ENCODE peak calls at places on chromosomes 16 and 17, in eight cellular contexts. One of them, this sample, is unnamed.

GRCh38 chr17:38715216-38715943 is 10.3 kb downstream of the MLLT6 start:
- DNase-seq in GM04503: no peak
- DNase-seq in hypothalamus: no peak
- DNase-seq in activated CD8-positive, alpha-beta T cell treated with anti-CD3 and anti-CD28 coated beads, Interleukin-2, amount 10 ng/mL, durations not matched to agents 7 days and 5 days: no peak
- DNase-seq in EL: no peak
- DNase-seq in activated CD4-positive, alpha-beta T cell treated with anti-CD3 and anti-CD28 coated beads for 24 hours: no peak
- DNase-seq in stimulated activated CD4-positive, alpha-beta T cell treated with anti-CD3 and anti-CD28 coated beads, Interleukin-2, amount 100 ng/mL, for 24 hours: no peak
- DNase-seq in GM13976: no peak
- DNase-seq in this sample: no peak

GRCh38 chr17:9817086-9817485 is 4.8 kb downstream of the GSG1L2 start:
- DNase-seq in GM04503: no peak
- DNase-seq in hypothalamus: peak; percentile 13
- DNase-seq in activated CD8-positive, alpha-beta T cell treated with anti-CD3 and anti-CD28 coated beads, Interleukin-2, amount 10 ng/mL, durations not matched to agents 7 days and 5 days: no peak
- DNase-seq in EL: peak; percentile 17
- DNase-seq in activated CD4-positive, alpha-beta T cell treated with anti-CD3 and anti-CD28 coated beads for 24 hours: no peak
- DNase-seq in stimulated activated CD4-positive, alpha-beta T cell treated with anti-CD3 and anti-CD28 coated beads, Interleukin-2, amount 100 ng/mL, for 24 hours: no peak
- DNase-seq in GM13976: no peak
- DNase-seq in this sample: no peak

GRCh38 chr17:42873321-42873720 is 22.3 kb downstream of the AOC3 start:
- DNase-seq in GM04503: no peak
- DNase-seq in hypothalamus: no peak
- DNase-seq in activated CD8-positive, alpha-beta T cell treated with anti-CD3 and anti-CD28 coated beads, Interleukin-2, amount 10 ng/mL, durations not matched to agents 7 days and 5 days: no peak
- DNase-seq in EL: no peak
- DNase-seq in activated CD4-positive, alpha-beta T cell treated with anti-CD3 and anti-CD28 coated beads for 24 hours: no peak
- DNase-seq in stimulated activated CD4-positive, alpha-beta T cell treated with anti-CD3 and anti-CD28 coated beads, Interleukin-2, amount 100 ng/mL, for 24 hours: no peak
- DNase-seq in GM13976: no peak
- DNase-seq in this sample: no peak

GRCh38 chr16:50289950-50290764 is 23.8 kb downstream of the ADCY7 start:
- DNase-seq in GM04503: no peak
- DNase-seq in hypothalamus: no peak
- DNase-seq in activated CD8-positive, alpha-beta T cell treated with anti-CD3 and anti-CD28 coated beads, Interleukin-2, amount 10 ng/mL, durations not matched to agents 7 days and 5 days: no peak
- DNase-seq in EL: no peak
- DNase-seq in activated CD4-positive, alpha-beta T cell treated with anti-CD3 and anti-CD28 coated beads for 24 hours: no peak
- DNase-seq in stimulated activated CD4-positive, alpha-beta T cell treated with anti-CD3 and anti-CD28 coated beads, Interleukin-2, amount 100 ng/mL, for 24 hours: no peak
- DNase-seq in GM13976: no peak
- DNase-seq in this sample: no peak

GRCh38 chr16:23024044-23024443 is 125.2 kb downstream of the USP31 start:
- DNase-seq in GM04503: no peak
- DNase-seq in hypothalamus: no peak
- DNase-seq in activated CD8-positive, alpha-beta T cell treated with anti-CD3 and anti-CD28 coated beads, Interleukin-2, amount 10 ng/mL, durations not matched to agents 7 days and 5 days: no peak
- DNase-seq in EL: no peak
- DNase-seq in activated CD4-positive, alpha-beta T cell treated with anti-CD3 and anti-CD28 coated beads for 24 hours: no peak
- DNase-seq in stimulated activated CD4-positive, alpha-beta T cell treated with anti-CD3 and anti-CD28 coated beads, Interleukin-2, amount 100 ng/mL, for 24 hours: no peak
- DNase-seq in GM13976: no peak
- DNase-seq in this sample: no peak

GRCh38 chr17:41734949-41735313 is 488 bp upstream of the HAP1 start:
- DNase-seq in GM04503: no peak
- DNase-seq in hypothalamus: no peak
- DNase-seq in activated CD8-positive, alpha-beta T cell treated with anti-CD3 and anti-CD28 coated beads, Interleukin-2, amount 10 ng/mL, durations not matched to agents 7 days and 5 days: no peak
- DNase-seq in EL: no peak
- DNase-seq in activated CD4-positive, alpha-beta T cell treated with anti-CD3 and anti-CD28 coated beads for 24 hours: no peak
- DNase-seq in stimulated activated CD4-positive, alpha-beta T cell treated with anti-CD3 and anti-CD28 coated beads, Interleukin-2, amount 100 ng/mL, for 24 hours: no peak
- DNase-seq in GM13976: no peak
- DNase-seq in this sample: no peak

GRCh38 chr16:85994492-85995433 is 95.8 kb downstream of the IRF8 start:
- DNase-seq in GM04503: no peak
- DNase-seq in hypothalamus: no peak
- DNase-seq in activated CD8-positive, alpha-beta T cell treated with anti-CD3 and anti-CD28 coated beads, Interleukin-2, amount 10 ng/mL, durations not matched to agents 7 days and 5 days: no peak
- DNase-seq in EL: no peak
- DNase-seq in activated CD4-positive, alpha-beta T cell treated with anti-CD3 and anti-CD28 coated beads for 24 hours: no peak
- DNase-seq in stimulated activated CD4-positive, alpha-beta T cell treated with anti-CD3 and anti-CD28 coated beads, Interleukin-2, amount 100 ng/mL, for 24 hours: no peak
- DNase-seq in GM13976: peak; percentile 36
- DNase-seq in this sample: no peak

GRCh38 chr17:67718325-67718941 is 697 bp downstream of the NOL11 start:
- DNase-seq in GM04503: peak; percentile 10
- DNase-seq in hypothalamus: no peak
- DNase-seq in activated CD8-positive, alpha-beta T cell treated with anti-CD3 and anti-CD28 coated beads, Interleukin-2, amount 10 ng/mL, durations not matched to agents 7 days and 5 days: no peak
- DNase-seq in EL: peak; percentile 63
- DNase-seq in activated CD4-positive, alpha-beta T cell treated with anti-CD3 and anti-CD28 coated beads for 24 hours: no peak
- DNase-seq in stimulated activated CD4-positive, alpha-beta T cell treated with anti-CD3 and anti-CD28 coated beads, Interleukin-2, amount 100 ng/mL, for 24 hours: peak; percentile 45
- DNase-seq in GM13976: peak; percentile 51
- DNase-seq in this sample: peak; percentile 13

GRCh38 chr17:16304832-16305231 is 48.4 kb downstream of the CENPV start:
- DNase-seq in GM04503: no peak
- DNase-seq in hypothalamus: no peak
- DNase-seq in activated CD8-positive, alpha-beta T cell treated with anti-CD3 and anti-CD28 coated beads, Interleukin-2, amount 10 ng/mL, durations not matched to agents 7 days and 5 days: peak; percentile 37
- DNase-seq in EL: peak; percentile 25
- DNase-seq in activated CD4-positive, alpha-beta T cell treated with anti-CD3 and anti-CD28 coated beads for 24 hours: no peak
- DNase-seq in stimulated activated CD4-positive, alpha-beta T cell treated with anti-CD3 and anti-CD28 coated beads, Interleukin-2, amount 100 ng/mL, for 24 hours: no peak
- DNase-seq in GM13976: no peak
- DNase-seq in this sample: no peak

GRCh38 chr16:28183441-28183840 is 28.3 kb downstream of the XPO6 start:
- DNase-seq in GM04503: no peak
- DNase-seq in hypothalamus: no peak
- DNase-seq in activated CD8-positive, alpha-beta T cell treated with anti-CD3 and anti-CD28 coated beads, Interleukin-2, amount 10 ng/mL, durations not matched to agents 7 days and 5 days: no peak
- DNase-seq in EL: no peak
- DNase-seq in activated CD4-positive, alpha-beta T cell treated with anti-CD3 and anti-CD28 coated beads for 24 hours: no peak
- DNase-seq in stimulated activated CD4-positive, alpha-beta T cell treated with anti-CD3 and anti-CD28 coated beads, Interleukin-2, amount 100 ng/mL, for 24 hours: no peak
- DNase-seq in GM13976: no peak
- DNase-seq in this sample: no peak

GRCh38 chr17:50872710-50873424 is 6.7 kb upstream of the TOB1 start:
- DNase-seq in GM04503: no peak
- DNase-seq in hypothalamus: no peak
- DNase-seq in activated CD8-positive, alpha-beta T cell treated with anti-CD3 and anti-CD28 coated beads, Interleukin-2, amount 10 ng/mL, durations not matched to agents 7 days and 5 days: peak; percentile 53
- DNase-seq in EL: peak; percentile 31
- DNase-seq in activated CD4-positive, alpha-beta T cell treated with anti-CD3 and anti-CD28 coated beads for 24 hours: no peak
- DNase-seq in stimulated activated CD4-positive, alpha-beta T cell treated with anti-CD3 and anti-CD28 coated beads, Interleukin-2, amount 100 ng/mL, for 24 hours: peak; percentile 48
- DNase-seq in GM13976: no peak
- DNase-seq in this sample: peak; percentile 74

GRCh38 chr16:66207139-66207863 is 159.2 kb upstream of the CDH5 start:
- DNase-seq in GM04503: no peak
- DNase-seq in hypothalamus: no peak
- DNase-seq in activated CD8-positive, alpha-beta T cell treated with anti-CD3 and anti-CD28 coated beads, Interleukin-2, amount 10 ng/mL, durations not matched to agents 7 days and 5 days: no peak
- DNase-seq in EL: no peak
- DNase-seq in activated CD4-positive, alpha-beta T cell treated with anti-CD3 and anti-CD28 coated beads for 24 hours: no peak
- DNase-seq in stimulated activated CD4-positive, alpha-beta T cell treated with anti-CD3 and anti-CD28 coated beads, Interleukin-2, amount 100 ng/mL, for 24 hours: no peak
- DNase-seq in GM13976: no peak
- DNase-seq in this sample: no peak

GRCh38 chr17:64502809-64503208 is 3.3 kb downstream of the DDX5 start:
- DNase-seq in GM04503: no peak
- DNase-seq in hypothalamus: no peak
- DNase-seq in activated CD8-positive, alpha-beta T cell treated with anti-CD3 and anti-CD28 coated beads, Interleukin-2, amount 10 ng/mL, durations not matched to agents 7 days and 5 days: no peak
- DNase-seq in EL: no peak
- DNase-seq in activated CD4-positive, alpha-beta T cell treated with anti-CD3 and anti-CD28 coated beads for 24 hours: no peak
- DNase-seq in stimulated activated CD4-positive, alpha-beta T cell treated with anti-CD3 and anti-CD28 coated beads, Interleukin-2, amount 100 ng/mL, for 24 hours: no peak
- DNase-seq in GM13976: no peak
- DNase-seq in this sample: no peak

GRCh38 chr16:23857901-23858300 is 22.1 kb downstream of the PRKCB start:
- DNase-seq in GM04503: no peak
- DNase-seq in hypothalamus: no peak
- DNase-seq in activated CD8-positive, alpha-beta T cell treated with anti-CD3 and anti-CD28 coated beads, Interleukin-2, amount 10 ng/mL, durations not matched to agents 7 days and 5 days: no peak
- DNase-seq in EL: no peak
- DNase-seq in activated CD4-positive, alpha-beta T cell treated with anti-CD3 and anti-CD28 coated beads for 24 hours: no peak
- DNase-seq in stimulated activated CD4-positive, alpha-beta T cell treated with anti-CD3 and anti-CD28 coated beads, Interleukin-2, amount 100 ng/mL, for 24 hours: no peak
- DNase-seq in GM13976: no peak
- DNase-seq in this sample: no peak

GRCh38 chr17:63515426-63515825 is 7.7 kb upstream of the KCNH6 start:
- DNase-seq in GM04503: no peak
- DNase-seq in hypothalamus: no peak
- DNase-seq in activated CD8-positive, alpha-beta T cell treated with anti-CD3 and anti-CD28 coated beads, Interleukin-2, amount 10 ng/mL, durations not matched to agents 7 days and 5 days: no peak
- DNase-seq in EL: no peak
- DNase-seq in activated CD4-positive, alpha-beta T cell treated with anti-CD3 and anti-CD28 coated beads for 24 hours: no peak
- DNase-seq in stimulated activated CD4-positive, alpha-beta T cell treated with anti-CD3 and anti-CD28 coated beads, Interleukin-2, amount 100 ng/mL, for 24 hours: no peak
- DNase-seq in GM13976: no peak
- DNase-seq in this sample: no peak

GRCh38 chr17:57539528-57540301 is 205.4 kb downstream of the CCDC182 start:
- DNase-seq in GM04503: no peak
- DNase-seq in hypothalamus: no peak
- DNase-seq in activated CD8-positive, alpha-beta T cell treated with anti-CD3 and anti-CD28 coated beads, Interleukin-2, amount 10 ng/mL, durations not matched to agents 7 days and 5 days: no peak
- DNase-seq in EL: no peak
- DNase-seq in activated CD4-positive, alpha-beta T cell treated with anti-CD3 and anti-CD28 coated beads for 24 hours: no peak
- DNase-seq in stimulated activated CD4-positive, alpha-beta T cell treated with anti-CD3 and anti-CD28 coated beads, Interleukin-2, amount 100 ng/mL, for 24 hours: no peak
- DNase-seq in GM13976: no peak
- DNase-seq in this sample: no peak

GRCh38 chr17:39667262-39668140 is 752 bp upstream of the PNMT start:
- DNase-seq in GM04503: no peak
- DNase-seq in hypothalamus: peak; percentile 55
- DNase-seq in activated CD8-positive, alpha-beta T cell treated with anti-CD3 and anti-CD28 coated beads, Interleukin-2, amount 10 ng/mL, durations not matched to agents 7 days and 5 days: no peak
- DNase-seq in EL: no peak
- DNase-seq in activated CD4-positive, alpha-beta T cell treated with anti-CD3 and anti-CD28 coated beads for 24 hours: no peak
- DNase-seq in stimulated activated CD4-positive, alpha-beta T cell treated with anti-CD3 and anti-CD28 coated beads, Interleukin-2, amount 100 ng/mL, for 24 hours: no peak
- DNase-seq in GM13976: no peak
- DNase-seq in this sample: no peak

GRCh38 chr16:31072540-31073072 is 1.4 kb downstream of the ZNF668 start:
- DNase-seq in GM04503: no peak
- DNase-seq in hypothalamus: no peak
- DNase-seq in activated CD8-positive, alpha-beta T cell treated with anti-CD3 and anti-CD28 coated beads, Interleukin-2, amount 10 ng/mL, durations not matched to agents 7 days and 5 days: peak; percentile 58
- DNase-seq in EL: peak; percentile 47
- DNase-seq in activated CD4-positive, alpha-beta T cell treated with anti-CD3 and anti-CD28 coated beads for 24 hours: no peak
- DNase-seq in stimulated activated CD4-positive, alpha-beta T cell treated with anti-CD3 and anti-CD28 coated beads, Interleukin-2, amount 100 ng/mL, for 24 hours: peak; percentile 42
- DNase-seq in GM13976: no peak
- DNase-seq in this sample: no peak

GRCh38 chr16:10368984-10369551 is 16.8 kb upstream of the ATF7IP2 start:
- DNase-seq in GM04503: no peak
- DNase-seq in hypothalamus: no peak
- DNase-seq in activated CD8-positive, alpha-beta T cell treated with anti-CD3 and anti-CD28 coated beads, Interleukin-2, amount 10 ng/mL, durations not matched to agents 7 days and 5 days: no peak
- DNase-seq in EL: no peak
- DNase-seq in activated CD4-positive, alpha-beta T cell treated with anti-CD3 and anti-CD28 coated beads for 24 hours: no peak
- DNase-seq in stimulated activated CD4-positive, alpha-beta T cell treated with anti-CD3 and anti-CD28 coated beads, Interleukin-2, amount 100 ng/mL, for 24 hours: no peak
- DNase-seq in GM13976: no peak
- DNase-seq in this sample: no peak

GRCh38 chr17:5419959-5420653 is at the start of gene RPAIN:
- DNase-seq in GM04503: peak; percentile 48
- DNase-seq in hypothalamus: peak; percentile 93
- DNase-seq in activated CD8-positive, alpha-beta T cell treated with anti-CD3 and anti-CD28 coated beads, Interleukin-2, amount 10 ng/mL, durations not matched to agents 7 days and 5 days: peak; percentile 93
- DNase-seq in EL: peak; percentile 89
- DNase-seq in activated CD4-positive, alpha-beta T cell treated with anti-CD3 and anti-CD28 coated beads for 24 hours: peak; percentile 74
- DNase-seq in stimulated activated CD4-positive, alpha-beta T cell treated with anti-CD3 and anti-CD28 coated beads, Interleukin-2, amount 100 ng/mL, for 24 hours: peak; percentile 88
- DNase-seq in GM13976: peak; percentile 87
- DNase-seq in this sample: peak; percentile 56

GRCh38 chr17:39769974-39770587 is 32.3 kb downstream of the GRB7 start:
- DNase-seq in GM04503: no peak
- DNase-seq in hypothalamus: no peak
- DNase-seq in activated CD8-positive, alpha-beta T cell treated with anti-CD3 and anti-CD28 coated beads, Interleukin-2, amount 10 ng/mL, durations not matched to agents 7 days and 5 days: peak; percentile 60
- DNase-seq in EL: peak; percentile 56
- DNase-seq in activated CD4-positive, alpha-beta T cell treated with anti-CD3 and anti-CD28 coated beads for 24 hours: peak; percentile 23
- DNase-seq in stimulated activated CD4-positive, alpha-beta T cell treated with anti-CD3 and anti-CD28 coated beads, Interleukin-2, amount 100 ng/mL, for 24 hours: peak; percentile 67
- DNase-seq in GM13976: no peak
- DNase-seq in this sample: no peak

GRCh38 chr17:75551276-75551675 is 25.8 kb downstream of the LLGL2 start:
- DNase-seq in GM04503: no peak
- DNase-seq in hypothalamus: no peak
- DNase-seq in activated CD8-positive, alpha-beta T cell treated with anti-CD3 and anti-CD28 coated beads, Interleukin-2, amount 10 ng/mL, durations not matched to agents 7 days and 5 days: no peak
- DNase-seq in EL: no peak
- DNase-seq in activated CD4-positive, alpha-beta T cell treated with anti-CD3 and anti-CD28 coated beads for 24 hours: no peak
- DNase-seq in stimulated activated CD4-positive, alpha-beta T cell treated with anti-CD3 and anti-CD28 coated beads, Interleukin-2, amount 100 ng/mL, for 24 hours: no peak
- DNase-seq in GM13976: no peak
- DNase-seq in this sample: no peak

GRCh38 chr17:3917391-3917931 is 1.2 kb upstream of the P2RX1 start:
- DNase-seq in GM04503: no peak
- DNase-seq in hypothalamus: no peak
- DNase-seq in activated CD8-positive, alpha-beta T cell treated with anti-CD3 and anti-CD28 coated beads, Interleukin-2, amount 10 ng/mL, durations not matched to agents 7 days and 5 days: no peak
- DNase-seq in EL: peak; percentile 31
- DNase-seq in activated CD4-positive, alpha-beta T cell treated with anti-CD3 and anti-CD28 coated beads for 24 hours: no peak
- DNase-seq in stimulated activated CD4-positive, alpha-beta T cell treated with anti-CD3 and anti-CD28 coated beads, Interleukin-2, amount 100 ng/mL, for 24 hours: no peak
- DNase-seq in GM13976: no peak
- DNase-seq in this sample: no peak

GRCh38 chr16:11187522-11187921 is 68.5 kb downstream of the SOCS1 start:
- DNase-seq in GM04503: no peak
- DNase-seq in hypothalamus: no peak
- DNase-seq in activated CD8-positive, alpha-beta T cell treated with anti-CD3 and anti-CD28 coated beads, Interleukin-2, amount 10 ng/mL, durations not matched to agents 7 days and 5 days: no peak
- DNase-seq in EL: no peak
- DNase-seq in activated CD4-positive, alpha-beta T cell treated with anti-CD3 and anti-CD28 coated beads for 24 hours: no peak
- DNase-seq in stimulated activated CD4-positive, alpha-beta T cell treated with anti-CD3 and anti-CD28 coated beads, Interleukin-2, amount 100 ng/mL, for 24 hours: no peak
- DNase-seq in GM13976: no peak
- DNase-seq in this sample: no peak

GRCh38 chr17:76382803-76383644 is 1.4 kb upstream of the SPHK1 start:
- DNase-seq in GM04503: no peak
- DNase-seq in hypothalamus: no peak
- DNase-seq in activated CD8-positive, alpha-beta T cell treated with anti-CD3 and anti-CD28 coated beads, Interleukin-2, amount 10 ng/mL, durations not matched to agents 7 days and 5 days: peak; percentile 84
- DNase-seq in EL: peak; percentile 85
- DNase-seq in activated CD4-positive, alpha-beta T cell treated with anti-CD3 and anti-CD28 coated beads for 24 hours: peak; percentile 54
- DNase-seq in stimulated activated CD4-positive, alpha-beta T cell treated with anti-CD3 and anti-CD28 coated beads, Interleukin-2, amount 100 ng/mL, for 24 hours: peak; percentile 71
- DNase-seq in GM13976: peak; percentile 88
- DNase-seq in this sample: peak; percentile 46

This sample was measured in GM04504.